ENCODE peak calls at places on chromosomes 5 and 9, in five cellular contexts. One of them, this sample, is unnamed.

GRCh38 chr5:73759771-73760170 is 133.8 kb downstream of the ARHGEF28 start:
- DNase-seq in IMR-90: peak
- DNase-seq in HepG2: no peak
- DNase-seq in SK-N-SH: no peak
- DNase-seq in K562: no peak
- DNase-seq in this sample: no peak

GRCh38 chr5:96645096-96645495 is 17.1 kb upstream of the CAST start:
- DNase-seq in IMR-90: no peak
- DNase-seq in HepG2: no peak
- DNase-seq in SK-N-SH: no peak
- DNase-seq in K562: no peak
- DNase-seq in this sample: no peak

GRCh38 chr5:1329111-1329579 is 15.8 kb downstream of the CLPTM1L start:
- DNase-seq in IMR-90: no peak
- DNase-seq in HepG2: no peak
- DNase-seq in SK-N-SH: no peak
- DNase-seq in K562: no peak
- DNase-seq in this sample: no peak

GRCh38 chr5:130642461-130642860 is 522.6 kb downstream of the HINT1 start:
- DNase-seq in IMR-90: no peak
- DNase-seq in HepG2: no peak
- DNase-seq in SK-N-SH: no peak
- DNase-seq in K562: no peak
- DNase-seq in this sample: no peak

GRCh38 chr9:36503172-36504153 is 69.2 kb upstream of the MELK start:
- DNase-seq in IMR-90: peak
- DNase-seq in HepG2: no peak
- DNase-seq in SK-N-SH: no peak
- DNase-seq in K562: no peak
- DNase-seq in this sample: no peak

GRCh38 chr9:103803245-103803644 is 290.9 kb upstream of the SMC2 start:
- DNase-seq in IMR-90: no peak
- DNase-seq in HepG2: no peak
- DNase-seq in SK-N-SH: no peak
- DNase-seq in K562: no peak
- DNase-seq in this sample: no peak

GRCh38 chr9:109640232-109641078 is 139.5 kb upstream of the PALM2AKAP2 start:
- DNase-seq in IMR-90: peak
- DNase-seq in HepG2: no peak
- DNase-seq in SK-N-SH: peak
- DNase-seq in K562: no peak
- DNase-seq in this sample: no peak

GRCh38 chr5:179232091-179232490 is 113.2 kb downstream of the ADAMTS2 start:
- DNase-seq in IMR-90: no peak
- DNase-seq in HepG2: no peak
- DNase-seq in SK-N-SH: no peak
- DNase-seq in K562: no peak
- DNase-seq in this sample: no peak

GRCh38 chr9:123176230-123176629 is 92.2 kb downstream of the STRBP start:
- DNase-seq in IMR-90: peak
- DNase-seq in HepG2: no peak
- DNase-seq in SK-N-SH: no peak
- DNase-seq in K562: no peak
- DNase-seq in this sample: peak

GRCh38 chr5:1021136-1021968 is 12.8 kb downstream of the NKD2 start:
- DNase-seq in IMR-90: no peak
- DNase-seq in HepG2: no peak
- DNase-seq in SK-N-SH: peak
- DNase-seq in K562: no peak
- DNase-seq in this sample: no peak

GRCh38 chr5:93058309-93058708 is 522.7 kb downstream of the NR2F1-AS1 start:
- DNase-seq in IMR-90: peak
- DNase-seq in HepG2: no peak
- DNase-seq in SK-N-SH: no peak
- DNase-seq in K562: no peak
- DNase-seq in this sample: no peak

GRCh38 chr9:136031741-136032638 is 63.1 kb downstream of the NACC2 start:
- DNase-seq in IMR-90: peak
- DNase-seq in HepG2: no peak
- DNase-seq in SK-N-SH: peak
- DNase-seq in K562: no peak
- DNase-seq in this sample: no peak

GRCh38 chr5:145943674-145944121 is 7.3 kb downstream of the SH3RF2 start:
- DNase-seq in IMR-90: peak
- DNase-seq in HepG2: no peak
- DNase-seq in SK-N-SH: no peak
- DNase-seq in K562: peak
- DNase-seq in this sample: no peak

GRCh38 chr5:31889131-31889561 is 250.2 kb downstream of the PDZD2 start:
- DNase-seq in IMR-90: no peak
- DNase-seq in HepG2: no peak
- DNase-seq in SK-N-SH: no peak
- DNase-seq in K562: no peak
- DNase-seq in this sample: no peak

GRCh38 chr5:27962201-27962600 is 923.8 kb upstream of the CDH9 start:
- DNase-seq in IMR-90: no peak
- DNase-seq in HepG2: no peak
- DNase-seq in SK-N-SH: no peak
- DNase-seq in K562: no peak
- DNase-seq in this sample: no peak

DNA sequence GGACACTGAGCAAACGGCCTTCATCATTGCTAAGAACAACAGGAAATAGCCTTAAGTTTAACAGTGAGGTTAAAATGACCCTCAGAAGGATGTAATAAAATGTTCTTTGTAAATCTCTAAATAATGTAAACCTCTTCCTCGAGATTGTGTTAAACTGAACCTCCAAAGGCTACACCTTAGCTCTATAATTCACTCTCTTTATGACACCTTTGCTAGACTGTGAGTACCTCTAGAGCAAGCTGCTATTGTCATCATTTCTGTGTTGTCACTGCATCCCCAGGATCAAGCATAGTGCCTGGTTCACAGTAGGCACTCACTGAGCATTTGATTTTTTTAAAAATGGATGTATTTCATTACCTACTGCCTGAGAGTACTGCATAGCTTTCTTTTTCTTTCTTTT is 22.3 kb upstream of the LHFPL2 start:
- DNase-seq in IMR-90: no peak
- DNase-seq in HepG2: no peak
- DNase-seq in SK-N-SH: no peak
- DNase-seq in K562: no peak
- DNase-seq in this sample: no peak
- TF ChIP-seq MXI1 in IMR-90: no peak
- TF ChIP-seq MXI1 in HepG2: no peak
- TF ChIP-seq MXI1 in SK-N-SH: no peak
- TF ChIP-seq MXI1 in K562: no peak
- TF ChIP-seq MXI1 in this sample: no peak

GRCh38 chr9:744046-744712 is 97.3 kb upstream of the DMRT1 start:
- DNase-seq in IMR-90: no peak
- DNase-seq in HepG2: no peak
- DNase-seq in SK-N-SH: no peak
- DNase-seq in K562: no peak
- DNase-seq in this sample: no peak
- TF ChIP-seq MXI1 in IMR-90: no peak
- TF ChIP-seq MXI1 in HepG2: no peak
- TF ChIP-seq MXI1 in SK-N-SH: no peak
- TF ChIP-seq MXI1 in K562: no peak
- TF ChIP-seq MXI1 in this sample: no peak

DNA sequence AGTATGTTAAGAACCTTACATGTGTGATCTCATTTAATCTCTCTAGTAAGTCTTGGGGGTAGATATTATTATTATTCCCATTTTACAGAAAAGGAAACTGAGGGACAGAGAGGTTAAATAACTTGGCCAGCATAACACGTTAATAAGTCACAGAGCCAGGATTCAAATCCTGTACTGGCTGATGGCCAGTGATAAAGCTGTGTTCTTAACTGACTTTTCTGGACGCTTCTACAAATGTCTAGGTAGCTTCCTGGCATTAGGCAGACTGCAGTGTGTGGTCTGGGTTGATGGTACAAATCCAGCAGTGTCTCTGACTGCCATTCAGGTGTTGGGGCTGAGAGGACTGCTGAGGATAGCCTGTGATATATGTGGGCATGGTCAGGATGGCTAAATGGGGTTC is 125.8 kb upstream of the CXCL14 start:
- DNase-seq in IMR-90: no peak
- DNase-seq in HepG2: no peak
- DNase-seq in SK-N-SH: no peak
- DNase-seq in K562: no peak
- DNase-seq in this sample: no peak
- TF ChIP-seq MXI1 in IMR-90: no peak
- TF ChIP-seq MXI1 in HepG2: no peak
- TF ChIP-seq MXI1 in SK-N-SH: no peak
- TF ChIP-seq MXI1 in K562: no peak
- TF ChIP-seq MXI1 in this sample: no peak

GRCh38 chr5:6773342-6774035 is 60.3 kb downstream of the TENT4A start:
- DNase-seq in IMR-90: no peak
- DNase-seq in HepG2: no peak
- DNase-seq in SK-N-SH: peak
- DNase-seq in K562: no peak
- DNase-seq in this sample: no peak
- TF ChIP-seq MXI1 in IMR-90: no peak
- TF ChIP-seq MXI1 in HepG2: no peak
- TF ChIP-seq MXI1 in SK-N-SH: no peak
- TF ChIP-seq MXI1 in K562: no peak
- TF ChIP-seq MXI1 in this sample: no peak

DNA sequence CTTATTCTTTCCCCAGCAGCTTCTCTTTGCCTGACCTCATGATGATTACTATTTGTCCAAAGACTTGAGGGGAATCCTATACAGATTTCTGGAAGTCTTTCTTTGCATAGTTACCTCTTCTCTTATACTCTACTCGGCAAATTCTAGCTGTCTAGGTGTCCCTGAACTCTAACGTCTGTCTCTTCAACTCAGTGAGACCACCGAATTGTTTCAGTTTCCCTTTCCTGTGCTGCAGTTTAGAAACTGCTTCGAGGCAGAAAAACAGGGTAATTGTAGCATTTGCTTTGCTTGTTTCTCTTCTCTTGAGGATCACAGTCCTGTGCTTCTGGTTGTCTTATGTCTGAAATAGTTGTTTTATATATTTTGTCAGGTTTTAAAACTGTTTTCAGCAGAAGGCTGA is 14.8 kb downstream of the LVRN start:
- DNase-seq in IMR-90: no peak
- DNase-seq in HepG2: no peak
- DNase-seq in SK-N-SH: no peak
- DNase-seq in K562: no peak
- DNase-seq in this sample: peak
- TF ChIP-seq MXI1 in IMR-90: no peak
- TF ChIP-seq MXI1 in HepG2: no peak
- TF ChIP-seq MXI1 in SK-N-SH: no peak
- TF ChIP-seq MXI1 in K562: no peak
- TF ChIP-seq MXI1 in this sample: no peak

DNA sequence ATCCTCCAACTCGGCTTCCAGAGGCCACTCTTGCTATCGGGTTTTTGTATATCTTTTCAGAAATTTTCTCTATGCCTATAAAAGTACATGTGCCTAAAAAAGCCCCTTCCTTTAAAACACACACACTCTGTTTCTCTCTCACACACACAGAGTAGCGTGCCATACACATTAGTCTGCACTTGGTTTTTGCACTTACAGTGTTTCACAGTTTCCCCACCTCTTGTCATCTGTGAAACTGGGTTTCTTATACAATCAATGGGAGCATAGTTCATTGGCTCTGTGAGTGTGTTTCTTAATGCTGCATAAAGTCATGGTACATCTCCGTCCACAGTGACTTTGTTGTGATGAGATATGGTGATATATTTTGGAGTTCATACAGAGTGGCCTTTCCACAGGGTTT is 664 bp upstream of the IGFBPL1 start:
- DNase-seq in IMR-90: no peak
- DNase-seq in HepG2: no peak
- DNase-seq in SK-N-SH: no peak
- DNase-seq in K562: no peak
- DNase-seq in this sample: no peak
- TF ChIP-seq MXI1 in IMR-90: no peak
- TF ChIP-seq MXI1 in HepG2: no peak
- TF ChIP-seq MXI1 in SK-N-SH: no peak
- TF ChIP-seq MXI1 in K562: no peak
- TF ChIP-seq MXI1 in this sample: no peak

GRCh38 chr9:121217609-121218292 is 16.1 kb upstream of the RAB14 start:
- DNase-seq in IMR-90: peak
- DNase-seq in HepG2: no peak
- DNase-seq in SK-N-SH: no peak
- DNase-seq in K562: peak
- DNase-seq in this sample: peak
- TF ChIP-seq MXI1 in IMR-90: no peak
- TF ChIP-seq MXI1 in HepG2: no peak
- TF ChIP-seq MXI1 in SK-N-SH: no peak
- TF ChIP-seq MXI1 in K562: no peak
- TF ChIP-seq MXI1 in this sample: no peak

GRCh38 chr9:81741103-81741502 is 51.8 kb upstream of the TLE1 start:
- DNase-seq in IMR-90: no peak
- DNase-seq in HepG2: no peak
- DNase-seq in SK-N-SH: no peak
- DNase-seq in K562: no peak
- DNase-seq in this sample: no peak

GRCh38 chr9:81737871-81738507 is 48.6 kb upstream of the TLE1 start:
- DNase-seq in IMR-90: peak
- DNase-seq in HepG2: peak
- DNase-seq in SK-N-SH: no peak
- DNase-seq in K562: no peak
- DNase-seq in this sample: no peak
- TF ChIP-seq MXI1 in IMR-90: peak
- TF ChIP-seq MXI1 in HepG2: no peak
- TF ChIP-seq MXI1 in SK-N-SH: no peak
- TF ChIP-seq MXI1 in K562: no peak
- TF ChIP-seq MXI1 in this sample: no peak

GRCh38 chr9:133250741-133251170 is 24.2 kb downstream of the ABO start:
- DNase-seq in IMR-90: no peak
- DNase-seq in HepG2: no peak
- DNase-seq in SK-N-SH: no peak
- DNase-seq in K562: no peak
- DNase-seq in this sample: no peak

GRCh38 chr9:133249337-133249736 is 25.7 kb downstream of the ABO start:
- DNase-seq in IMR-90: no peak
- DNase-seq in HepG2: no peak
- DNase-seq in SK-N-SH: peak
- DNase-seq in K562: no peak
- DNase-seq in this sample: no peak

GRCh38 chr9:133247632-133248031 is 27.4 kb downstream of the ABO start:
- DNase-seq in IMR-90: no peak
- DNase-seq in HepG2: no peak
- DNase-seq in SK-N-SH: peak
- DNase-seq in K562: no peak
- DNase-seq in this sample: no peak

GRCh38 chr9:133246507-133247390 is 28.3 kb downstream of the ABO start:
- DNase-seq in IMR-90: no peak
- DNase-seq in HepG2: no peak
- DNase-seq in SK-N-SH: peak
- DNase-seq in K562: no peak
- DNase-seq in this sample: no peak

DNA sequence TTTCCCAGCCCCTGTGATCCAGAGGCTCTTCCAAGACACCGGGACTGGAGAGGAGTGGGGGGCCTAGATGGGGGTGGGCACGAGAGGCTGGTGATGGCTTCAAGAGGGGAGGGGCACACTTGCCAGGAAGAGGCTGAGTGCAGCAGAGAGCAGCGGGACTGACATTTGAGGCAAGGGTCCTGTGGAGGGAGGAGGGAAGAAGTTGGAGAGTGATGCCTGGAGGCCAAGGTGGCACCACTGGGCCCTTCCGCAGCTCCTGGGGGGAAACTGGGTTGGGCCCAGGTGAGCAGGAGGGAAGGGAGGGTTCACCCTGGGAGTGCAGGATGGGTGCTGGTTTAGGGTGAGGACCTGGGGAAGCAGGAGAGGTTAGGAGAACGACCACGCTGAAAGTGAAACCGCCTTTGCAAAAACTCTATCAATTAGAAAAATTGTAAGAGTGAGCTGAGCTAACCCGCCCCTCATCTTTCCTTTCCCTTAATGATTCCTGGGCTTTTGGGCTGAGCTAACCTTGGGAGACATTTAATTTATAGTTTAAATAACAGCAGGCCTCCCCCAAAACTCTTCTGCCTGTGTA is 26.2 kb downstream of the ABO start:
- DNase-seq in IMR-90: no peak
- DNase-seq in HepG2: no peak
- DNase-seq in SK-N-SH: no peak
- DNase-seq in K562: no peak
- DNase-seq in this sample: no peak
- TF ChIP-seq MXI1 in IMR-90: no peak
- TF ChIP-seq MXI1 in HepG2: no peak
- TF ChIP-seq MXI1 in SK-N-SH: no peak
- TF ChIP-seq MXI1 in K562: no peak
- TF ChIP-seq MXI1 in this sample: no peak

This sample was measured in GM12878.